ENCODE peak calls at places on chromosomes 1 and 21, in four cellular contexts. P, W, A and B are unnamed samples.

GRCh38 chr1:36889846-36890245 is 144.5 kb downstream of the GRIK3 start:
- DNase-seq in P (no peak), W (no peak), A (no peak), B (no peak)

GRCh38 chr1:188620236-188620635 is 1791.5 kb downstream of the PLA2G4A start:
- DNase-seq in P (no peak), W (no peak), A (no peak), B (no peak)

GRCh38 chr1:232432313-232432712 is 197.6 kb downstream of the SIPA1L2 start:
- DNase-seq in P (no peak), W (no peak), A (no peak), B (no peak)

GRCh38 chr1:47818682-47819502 is 178.3 kb downstream of the TRABD2B start:
- DNase-seq in P (no peak), W (no peak), A (no peak), B (no peak)

GRCh38 chr1:217650674-217651073 is 19.5 kb downstream of the SPATA17 start:
- DNase-seq in P (no peak), W (no peak), A (no peak), B (no peak)

GRCh38 chr1:193625255-193625654 is 438.8 kb upstream of the B3GALT2 start:
- DNase-seq in P (no peak), W (no peak), A (no peak), B (no peak)

GRCh38 chr1:201268604-201269151 is 14.6 kb upstream of the PKP1 start:
- DNase-seq in P (no peak), W (no peak), A (peak), B (no peak)

GRCh38 chr1:153597206-153597605 is 15.7 kb downstream of the S100A16 start:
- DNase-seq in P (no peak), W (no peak), A (peak), B (no peak)

GRCh38 chr21:26845066-26845749 is at the start of gene ADAMTS1:
- DNase-seq in P (no peak), W (peak), A (peak), B (peak)

GRCh38 chr1:243256590-243256989 is 749 bp downstream of the SDCCAG8 start:
- DNase-seq in P (no peak), W (no peak), A (no peak), B (no peak)

GRCh38 chr1:23650344-23650990 is 41.1 kb upstream of the RPL11 start:
- DNase-seq in P (no peak), W (no peak), A (no peak), B (no peak)

GRCh38 chr21:25708467-25709065 is 26.1 kb downstream of the ATP5PF start:
- DNase-seq in P (peak), W (peak), A (peak), B (no peak)

GRCh38 chr1:183887826-183888819 is 83.2 kb downstream of the RGL1 start:
- DNase-seq in P (no peak), W (no peak), A (no peak), B (no peak)

GRCh38 chr1:153525088-153525713 is 10.6 kb downstream of the S100A6 start:
- DNase-seq in P (no peak), W (no peak), A (no peak), B (no peak)

GRCh38 chr1:200095057-200095577 is 67.6 kb downstream of the NR5A2 start:
- DNase-seq in P (no peak), W (no peak), A (peak), B (no peak)

GRCh38 chr1:1305300-1306069 is 2.2 kb downstream of the ACAP3 start:
- DNase-seq in P (peak), W (no peak), A (peak), B (no peak)

GRCh38 chr1:59718064-59718988 is 96.4 kb upstream of the HOOK1 start:
- DNase-seq in P (no peak), W (no peak), A (peak), B (no peak)

GRCh38 chr1:86429830-86430229 is 5.9 kb downstream of the CLCA2 start:
- DNase-seq in P (no peak), W (no peak), A (peak), B (no peak)

GRCh38 chr1:53850082-53850673 is 12.1 kb upstream of the NDC1 start:
- DNase-seq in P (no peak), W (no peak), A (no peak), B (no peak)

GRCh38 chr1:156259805-156260204 is 11.9 kb upstream of the PAQR6 start:
- DNase-seq in P (no peak), W (no peak), A (no peak), B (no peak)

GRCh38 chr1:73998348-73998959 is 199.5 kb downstream of the LRRIQ3 start:
- DNase-seq in P (peak), W (peak), A (peak), B (peak)

GRCh38 chr21:42019101-42019605 is 9.0 kb upstream of the ZBTB21 start:
- DNase-seq in P (no peak), W (no peak), A (no peak), B (no peak)

GRCh38 chr1:2533356-2533755 is 3.3 kb upstream of the HES5 start:
- DNase-seq in P (no peak), W (no peak), A (peak), B (no peak)

GRCh38 chr1:234500269-234500668 is 21.3 kb upstream of the TARBP1 start:
- DNase-seq in P (no peak), W (no peak), A (peak), B (no peak)

GRCh38 chr1:208326033-208326432 is 81.8 kb upstream of the PLXNA2 start:
- DNase-seq in P (no peak), W (no peak), A (peak), B (no peak)

GRCh38 chr1:95042286-95042685 is 30.5 kb downstream of the ALG14 start:
- DNase-seq in P (no peak), W (no peak), A (no peak), B (no peak)

GRCh38 chr21:44466351-44466954 is 11.1 kb downstream of the LRRC3 start:
- DNase-seq in P (no peak), W (no peak), A (no peak), B (no peak)

GRCh38 chr1:1199141-1199960 is 7.0 kb downstream of the TNFRSF18 start:
- DNase-seq in P (no peak), W (no peak), A (no peak), B (no peak)

GRCh38 chr1:150365945-150366344 is 2.0 kb downstream of the RPRD2 start:
- DNase-seq in P (no peak), W (peak), A (peak), B (no peak)

GRCh38 chr1:10380594-10381275 is 18.1 kb upstream of the PGD start:
- DNase-seq in P (no peak), W (no peak), A (peak), B (no peak)

GRCh38 chr1:91706140-91706957 is 179.6 kb downstream of the TGFBR3 start:
- DNase-seq in P (no peak), W (no peak), A (no peak), B (no peak)

GRCh38 chr1:211495584-211495983 is 3.6 kb upstream of the RD3 start:
- DNase-seq in P (no peak), W (no peak), A (peak), B (no peak)

GRCh38 chr1:12088607-12089006 is 25.5 kb downstream of the TNFRSF8 start:
- DNase-seq in P (no peak), W (no peak), A (no peak), B (no peak)